ENCODE peak calls at places on chromosomes 7 and 10, in six cellular contexts. One of them, this sample, is unnamed.

GRCh38 chr7:36723951-36724664 is at the start of gene AOAH:
- DNase-seq in hypothalamus: no peak
- DNase-seq in GM23248: no peak
- DNase-seq in AG10803: no peak
- DNase-seq in kidney tubule cell: no peak
- DNase-seq in GF-D8: peak
- DNase-seq in this sample: peak

GRCh38 chr10:102597131-102597891 is 47.0 kb upstream of the TRIM8 start:
- DNase-seq in hypothalamus: no peak
- DNase-seq in GM23248: no peak
- DNase-seq in AG10803: no peak
- DNase-seq in kidney tubule cell: no peak
- DNase-seq in GF-D8: no peak
- DNase-seq in this sample: no peak

GRCh38 chr7:44236333-44236728 is 35.6 kb downstream of the YKT6 start:
- DNase-seq in hypothalamus: no peak
- DNase-seq in GM23248: peak
- DNase-seq in AG10803: no peak
- DNase-seq in kidney tubule cell: no peak
- DNase-seq in GF-D8: no peak
- DNase-seq in this sample: no peak

GRCh38 chr7:28573059-28573553 is 160.8 kb downstream of the CREB5 start:
- DNase-seq in hypothalamus: no peak
- DNase-seq in GM23248: peak
- DNase-seq in AG10803: peak
- DNase-seq in kidney tubule cell: peak
- DNase-seq in GF-D8: no peak
- DNase-seq in this sample: no peak

GRCh38 chr7:141402277-141402996 is 148.8 kb upstream of the AGK start:
- DNase-seq in hypothalamus: no peak
- DNase-seq in GM23248: no peak
- DNase-seq in AG10803: no peak
- DNase-seq in kidney tubule cell: no peak
- DNase-seq in GF-D8: no peak
- DNase-seq in this sample: no peak

GRCh38 chr10:131804551-131805295 is 96.1 kb upstream of the PPP2R2D start:
- DNase-seq in hypothalamus: no peak
- DNase-seq in GM23248: no peak
- DNase-seq in AG10803: no peak
- DNase-seq in kidney tubule cell: no peak
- DNase-seq in GF-D8: no peak
- DNase-seq in this sample: no peak

GRCh38 chr10:50480054-50481007 is 143.4 kb downstream of the SGMS1 start:
- DNase-seq in hypothalamus: no peak
- DNase-seq in GM23248: no peak
- DNase-seq in AG10803: no peak
- DNase-seq in kidney tubule cell: no peak
- DNase-seq in GF-D8: no peak
- DNase-seq in this sample: no peak

GRCh38 chr7:156062286-156062685 is 250.0 kb upstream of the SHH start:
- DNase-seq in hypothalamus: no peak
- DNase-seq in GM23248: no peak
- DNase-seq in AG10803: no peak
- DNase-seq in kidney tubule cell: no peak
- DNase-seq in GF-D8: no peak
- DNase-seq in this sample: no peak

GRCh38 chr7:68078311-68078710 is 1081.7 kb downstream of the TYW1 start:
- DNase-seq in hypothalamus: no peak
- DNase-seq in GM23248: no peak
- DNase-seq in AG10803: no peak
- DNase-seq in kidney tubule cell: no peak
- DNase-seq in GF-D8: no peak
- DNase-seq in this sample: no peak

GRCh38 chr7:145016068-145016467 is 180.2 kb upstream of the TPK1 start:
- DNase-seq in hypothalamus: no peak
- DNase-seq in GM23248: no peak
- DNase-seq in AG10803: no peak
- DNase-seq in kidney tubule cell: no peak
- DNase-seq in GF-D8: no peak
- DNase-seq in this sample: no peak

This sample was measured in CD4-positive, alpha-beta T cell.